ENCODE peak calls at places on chromosomes 2 and 18, in seven cellular contexts. X, Y, S, F, C, N and U are unnamed samples.

GRCh38 chr2:196440413-196440812 is 199.1 kb upstream of the CCDC150 start:
- DNase-seq in F (no peak), S (no peak), C (no peak), X (no peak), Y (no peak), N (no peak), U (no peak)

GRCh38 chr2:204108301-204108700 is 171.7 kb downstream of the ICOS start:
- DNase-seq in S (no peak), Y (peak; percentile 80), C (no peak), N (peak; percentile 26), X (no peak), F (no peak), U (no peak)

GRCh38 chr2:28680657-28681056 is 71.0 kb upstream of the PPP1CB start:
- DNase-seq in N (no peak), S (no peak), X (no peak), C (no peak), Y (no peak), F (no peak), U (no peak)

GRCh38 chr2:101469863-101470262 is 5.0 kb downstream of the RFX8 start:
- DNase-seq in N (no peak), Y (no peak), X (no peak), F (no peak), C (no peak), S (no peak), U (no peak)

GRCh38 chr2:112683550-112684414 is 37.0 kb upstream of the NT5DC4 start:
- DNase-seq in F (no peak), S (no peak), C (no peak), Y (peak; percentile 76), N (no peak), X (no peak), U (no peak)

GRCh38 chr2:7083580-7084509 is 166.6 kb downstream of the RNF144A start:
- DNase-seq in F (no peak), Y (peak; percentile 79), N (no peak), S (peak; percentile 16), X (no peak), C (no peak), U (no peak)

GRCh38 chr18:8890957-8891464 is 185.7 kb downstream of the MTCL1 start:
- DNase-seq in S (no peak), X (no peak), C (no peak), N (no peak), Y (peak; percentile 80), F (no peak), U (no peak)

GRCh38 chr18:5962362-5962761 is 67.0 kb upstream of the TMEM200C start:
- DNase-seq in F (no peak), X (no peak), Y (peak; percentile 40), C (no peak), S (no peak), N (no peak), U (no peak)

GRCh38 chr18:7568426-7568825 is 1.3 kb downstream of the PTPRM start:
- DNase-seq in Y (no peak), C (no peak), S (no peak), F (no peak), X (peak; percentile 73), N (peak; percentile 1), U (no peak)

GRCh38 chr2:95267458-95268207 is 6.6 kb upstream of the PROM2 start:
- DNase-seq in C (no peak), F (no peak), S (no peak), N (no peak), Y (no peak), X (peak; percentile 35), U (no peak)